ENCODE peak calls at places on chromosomes 13 and 19, in four cellular contexts. W is bronchial epithelial cell, K is cardiac fibroblast, H is BJ. U is an unnamed sample.

GRCh38 chr19:7908742-7909461 is 5.2 kb downstream of the MAP2K7 start:
- DNase-seq in W (no peak), K (no peak), H (no peak), U (no peak)

GRCh38 chr19:14478113-14478545 is 3.0 kb upstream of the PTGER1 start:
- DNase-seq in K (no peak), H (no peak), W (no peak), U (no peak)

GRCh38 chr19:5182811-5183210 is 157.8 kb downstream of the PTPRS start:
- DNase-seq in W (no peak), K (no peak), H (no peak), U (no peak)

GRCh38 chr13:88063741-88064140 is 392.6 kb downstream of the SLITRK5 start:
- DNase-seq in H (no peak), K (no peak), W (peak), U (peak)

GRCh38 chr13:50198508-50198907 is 183.3 kb downstream of the KCNRG start:
- DNase-seq in H (no peak), K (peak), W (peak), U (peak)

GRCh38 chr19:3276341-3276799 is 51.9 kb downstream of the CELF5 start:
- DNase-seq in H (no peak), W (peak), K (no peak), U (no peak)

GRCh38 chr19:39409207-39409885 is 2.7 kb downstream of the ZFP36 start:
- DNase-seq in H (no peak), W (peak), K (peak), U (peak)

GRCh38 chr19:55179570-55180484 is at the start of gene SYT5:
- DNase-seq in W (no peak), H (no peak), K (no peak), U (no peak)

GRCh38 chr13:91406619-91407018 is 8.2 kb downstream of the GPC5 start:
- DNase-seq in H (no peak), K (peak), W (peak), U (peak)

GRCh38 chr19:3479177-3479818 is 1.0 kb downstream of the SMIM24 start:
- DNase-seq in H (no peak), K (peak), W (no peak), U (no peak)

GRCh38 chr19:21496876-21497275 is 8.5 kb upstream of the ZNF429 start:
- DNase-seq in H (no peak), W (no peak), K (no peak), U (no peak)

GRCh38 chr19:10419200-10419645 is 1.1 kb upstream of the PDE4A start:
- DNase-seq in W (no peak), K (no peak), H (no peak), U (no peak)

GRCh38 chr13:26978081-26978860 is 193.3 kb downstream of the USP12 start:
- DNase-seq in K (no peak), H (no peak), W (no peak), U (no peak)

GRCh38 chr19:55053735-55054134 is 9.2 kb downstream of the RDH13 start:
- DNase-seq in H (no peak), W (no peak), K (no peak), U (no peak)

GRCh38 chr13:98222081-98222554 is 45.0 kb upstream of the RNF113B start:
- DNase-seq in H (no peak), K (no peak), W (peak), U (peak)

GRCh38 chr13:36819811-36820140 is 754 bp downstream of the RFXAP start:
- DNase-seq in H (no peak), W (no peak), K (peak), U (peak)

GRCh38 chr13:43424386-43424785 is 362.4 kb downstream of the ENOX1 start:
- DNase-seq in W (no peak), H (no peak), K (no peak), U (no peak)

GRCh38 chr13:88176231-88176630 is 505.1 kb downstream of the SLITRK5 start:
- DNase-seq in K (no peak), H (no peak), W (peak), U (no peak)

GRCh38 chr13:79392882-79393563 is 13.0 kb downstream of the RBM26 start:
- DNase-seq in W (peak), K (peak), H (no peak), U (peak)

GRCh38 chr13:36559388-36559787 is 114.4 kb upstream of the SERTM1 start:
- DNase-seq in W (no peak), H (no peak), K (no peak), U (no peak)

GRCh38 chr19:19343762-19344161 is 23.1 kb downstream of the MAU2 start:
- DNase-seq in W (no peak), K (no peak), H (no peak), U (no peak)

GRCh38 chr13:74217816-74218215 is 83.6 kb upstream of the KLF12 start:
- DNase-seq in K (peak), H (no peak), W (no peak), U (peak)

GRCh38 chr19:17340302-17340870 is 3.0 kb downstream of the GTPBP3 start:
- DNase-seq in H (no peak), K (no peak), W (no peak), U (no peak)

GRCh38 chr13:48094404-48094780 is 512 bp downstream of the MED4 start:
- DNase-seq in H (no peak), W (peak), K (no peak), U (no peak)

GRCh38 chr19:44740351-44740824 is 8.1 kb upstream of the BCL3 start:
- DNase-seq in W (no peak), H (no peak), K (no peak), U (no peak)
- TF ChIP-seq CTCF in W (peak), H (peak), K (no peak), U (peak)

DNA sequence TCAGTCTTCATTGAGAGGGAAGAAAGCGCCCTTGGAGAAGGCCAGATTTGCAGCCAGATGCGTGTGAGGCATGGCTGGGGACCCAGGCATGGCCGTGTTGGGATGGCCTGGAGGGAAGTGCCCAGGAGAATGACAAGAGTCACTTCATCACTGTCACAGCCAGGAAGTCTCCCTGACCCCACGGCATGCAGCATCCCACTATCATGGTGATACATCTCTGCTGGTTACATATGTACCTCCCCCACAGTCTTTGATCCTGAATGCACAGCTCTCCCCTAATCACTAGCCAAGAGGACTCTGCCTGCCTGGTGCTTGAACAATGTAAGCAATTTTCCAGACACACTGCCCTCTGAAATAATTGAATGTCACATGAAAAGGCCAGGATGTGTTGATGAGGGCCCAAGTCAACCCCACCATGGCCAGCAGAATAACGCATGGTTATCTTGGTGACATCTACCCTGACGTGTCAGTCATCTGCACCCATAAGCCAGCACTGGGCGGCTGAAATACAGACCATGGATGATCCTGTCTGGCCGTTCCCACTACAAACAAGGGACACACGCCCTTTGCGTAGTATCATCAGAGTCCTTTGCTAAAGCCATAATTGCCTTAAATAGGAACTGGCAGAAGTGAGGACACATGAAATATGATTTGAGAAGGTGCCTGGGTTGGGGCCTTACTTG is 149.7 kb upstream of the SPACA7 start:
- DNase-seq in W (no peak), K (no peak), H (no peak), U (no peak)
- H3K4me3 ChIP-seq in W (no peak), K (no peak), H (no peak), U (no peak)

GRCh38 chr19:50310759-50311465 is 18.3 kb downstream of the KCNC3 start:
- DNase-seq in W (no peak), K (no peak), H (no peak), U (no peak)
- TF ChIP-seq CTCF in W (no peak), K (no peak), H (no peak), U (no peak)

GRCh38 chr13:46183018-46183940 is 1.3 kb upstream of the LCP1 start:
- DNase-seq in H (no peak), K (no peak), W (no peak), U (no peak)

GRCh38 chr13:46180393-46180792 is 1.6 kb downstream of the LCP1 start:
- DNase-seq in W (no peak), H (no peak), K (no peak), U (no peak)

GRCh38 chr13:46181799-46182490 is at the start of gene LCP1:
- DNase-seq in K (no peak), W (no peak), H (no peak), U (no peak)

GRCh38 chr13:46184277-46184699 is 2.3 kb upstream of the LCP1 start:
- DNase-seq in H (no peak), K (peak), W (no peak), U (no peak)

GRCh38 chr13:46182491-46182877 is 507 bp upstream of the LCP1 start:
- DNase-seq in K (no peak), H (no peak), W (no peak), U (no peak)
- H3K4me3 ChIP-seq in K (no peak), H (no peak), W (no peak), U (no peak)